ENCODE peak calls at places on chromosomes 2 and 18, in five cellular contexts. A is effector CD4-positive, alpha-beta T cell; G is astrocyte of the hippocampus; K is GM12865; V is tibial artery. F is an unnamed sample.

GRCh38 chr2:46954951-46955571 is 39.5 kb upstream of the MCFD2 start:
- DNase-seq in A (no peak), K (no peak), V (peak), G (peak), F (no peak)

GRCh38 chr2:201854221-201854801 is 48.0 kb downstream of the CDK15 start:
- DNase-seq in V (no peak), G (peak), K (no peak), A (no peak), F (no peak)

GRCh38 chr18:33184178-33184577 is 256.3 kb downstream of the CCDC178 start:
- DNase-seq in V (no peak), K (no peak), G (no peak), A (no peak), F (no peak)

GRCh38 chr2:107062173-107062572 is 176.2 kb upstream of the ST6GAL2 start:
- DNase-seq in K (no peak), A (no peak), G (no peak), V (no peak), F (no peak)

GRCh38 chr18:3294435-3295080 is 32.6 kb downstream of the MYL12B start:
- DNase-seq in A (no peak), K (no peak), G (no peak), V (no peak), F (no peak)

GRCh38 chr2:241066171-241066892 is 35.8 kb downstream of the MTERF4 start:
- DNase-seq in V (no peak), A (no peak), K (no peak), G (no peak), F (no peak)

GRCh38 chr2:99256677-99257076 is 1.2 kb upstream of the LYG2 start:
- DNase-seq in G (no peak), V (no peak), K (no peak), A (no peak), F (no peak)

GRCh38 chr2:208139447-208139846 is 6.5 kb downstream of the CRYGB start:
- DNase-seq in K (no peak), A (no peak), V (no peak), G (no peak), F (no peak)

GRCh38 chr18:9070212-9070611 is 32.3 kb upstream of the NDUFV2 start:
- DNase-seq in A (no peak), V (no peak), G (no peak), K (no peak), F (no peak)

GRCh38 chr2:43210467-43211303 is 15.7 kb downstream of the ZFP36L2 start:
- DNase-seq in G (peak), A (no peak), V (peak), K (no peak), F (no peak)

GRCh38 chr18:9914584-9915290 is 921 bp downstream of the VAPA start:
- DNase-seq in K (peak), V (peak), G (peak), A (peak), F (peak)

GRCh38 chr2:41400057-41400665 is 647.7 kb upstream of the PKDCC start:
- DNase-seq in K (peak), V (no peak), G (peak), A (no peak), F (peak)

GRCh38 chr2:157421964-157422363 is 21.9 kb downstream of the CYTIP start:
- DNase-seq in K (no peak), G (no peak), A (no peak), V (no peak), F (no peak)

GRCh38 chr2:64913357-64913869 is 75.8 kb upstream of the SLC1A4 start:
- DNase-seq in V (no peak), G (peak), A (no peak), K (peak), F (peak)

GRCh38 chr2:233037078-233037477 is 4.6 kb downstream of the NEU2 start:
- DNase-seq in V (no peak), K (no peak), G (peak), A (no peak), F (no peak)

GRCh38 chr2:67479256-67479655 is 82.1 kb downstream of the ETAA1 start:
- DNase-seq in A (no peak), V (no peak), K (no peak), G (no peak), F (no peak)

GRCh38 chr18:48310999-48311398 is 98.2 kb downstream of the ZBTB7C start:
- DNase-seq in G (no peak), A (no peak), V (no peak), K (no peak), F (no peak)

GRCh38 chr2:181685150-181685688 is 4.9 kb upstream of the NEUROD1 start:
- DNase-seq in K (no peak), A (no peak), G (peak), V (no peak), F (no peak)

GRCh38 chr2:190849774-190850173 is 30.8 kb upstream of the GLS start:
- DNase-seq in V (no peak), A (no peak), K (no peak), G (peak), F (peak)

GRCh38 chr18:50079571-50080295 is 115.2 kb downstream of the MYO5B start:
- DNase-seq in A (no peak), V (no peak), G (peak), K (no peak), F (no peak)

GRCh38 chr18:12843420-12844346 is 40.4 kb downstream of the PTPN2 start:
- DNase-seq in K (no peak), A (no peak), V (no peak), G (peak), F (no peak)

GRCh38 chr2:180222642-180223041 is 215.5 kb upstream of the CWC22 start:
- DNase-seq in K (no peak), V (peak), G (peak), A (no peak), F (no peak)